ENCODE peak calls at places on chromosomes 4 and X, in four cellular contexts. H is left ventricle myocardium inferior, K is tibial nerve, W is Peyer's patch. D is an unnamed sample.
A peak's percentile ranks its signal among the peaks of the same experiment; 100 is the strongest.

GRCh38 chr4:24850669-24851068 is 55.3 kb downstream of the SOD3 start:
- DNase-seq in H (no peak), K (no peak), W (no peak), D (no peak)

GRCh38 chr4:64897683-64898082 is 488.4 kb upstream of the TECRL start:
- DNase-seq in H (no peak), K (no peak), W (no peak), D (no peak)

GRCh38 chr4:101271516-101271915 is 75.8 kb downstream of the PPP3CA start:
- DNase-seq in H (no peak), K (no peak), W (no peak), D (no peak)

GRCh38 chrX:115204040-115204439 is 14.8 kb downstream of the RBMXL3 start:
- DNase-seq in H (no peak), K (no peak), W (no peak), D (no peak)

GRCh38 chr4:151152033-151152432 is 52.6 kb downstream of the RPS3A start:
- DNase-seq in H (no peak), K (no peak), W (no peak), D (no peak)

GRCh38 chrX:48520976-48521352 is 644 bp upstream of the EBP start:
- DNase-seq in H (no peak), K (no peak), W (no peak), D (no peak)

GRCh38 chrX:53479295-53479694 is 45.1 kb upstream of the HSD17B10 start:
- DNase-seq in H (no peak), K (no peak), W (no peak), D (no peak)

GRCh38 chr4:75490155-75490554 is 24.0 kb downstream of the RCHY1 start:
- DNase-seq in H (no peak), K (no peak), W (no peak), D (no peak)

GRCh38 chr4:170202721-170203120 is 113.0 kb upstream of the AADAT start:
- DNase-seq in H (no peak), K (no peak), W (no peak), D (no peak)

GRCh38 chr4:140331245-140331644 is 42.2 kb upstream of the SCOC start:
- DNase-seq in H (no peak), K (no peak), W (no peak), D (no peak)

GRCh38 chrX:67536564-67536963 is 7.3 kb upstream of the AR start:
- DNase-seq in H (no peak), K (no peak), W (no peak), D (no peak)

GRCh38 chr4:106201373-106201772 is 114.6 kb downstream of the TBCK start:
- DNase-seq in H (no peak), K (no peak), W (no peak), D (no peak)

GRCh38 chrX:120428309-120428708 is 40.8 kb downstream of the LAMP2 start:
- DNase-seq in H (no peak), K (no peak), W (no peak), D (no peak)

GRCh38 chrX:72016881-72017783 is 106.5 kb downstream of the NHSL2 start:
- DNase-seq in H (no peak), K (no peak), W (no peak), D (no peak)

GRCh38 chrX:154372612-154373022 is 1.8 kb downstream of the FLNA start:
- DNase-seq in H (no peak), K (no peak), W (no peak), D (no peak)

GRCh38 chrX:130097507-130098201 is 12.6 kb downstream of the ELF4 start:
- DNase-seq in H (no peak), K (no peak), W (no peak), D (no peak)

GRCh38 chrX:118528089-118528753 is 32.6 kb downstream of the DOCK11 start:
- DNase-seq in H (no peak), K (no peak), W (peak; percentile 59), D (no peak)

GRCh38 chr4:156778606-156779005 is 193.0 kb downstream of the PDGFC start:
- DNase-seq in H (no peak), K (no peak), W (no peak), D (no peak)

GRCh38 chrX:117532339-117532738 is 584.3 kb downstream of the KLHL13 start:
- DNase-seq in H (no peak), K (no peak), W (no peak), D (no peak)

DNA sequence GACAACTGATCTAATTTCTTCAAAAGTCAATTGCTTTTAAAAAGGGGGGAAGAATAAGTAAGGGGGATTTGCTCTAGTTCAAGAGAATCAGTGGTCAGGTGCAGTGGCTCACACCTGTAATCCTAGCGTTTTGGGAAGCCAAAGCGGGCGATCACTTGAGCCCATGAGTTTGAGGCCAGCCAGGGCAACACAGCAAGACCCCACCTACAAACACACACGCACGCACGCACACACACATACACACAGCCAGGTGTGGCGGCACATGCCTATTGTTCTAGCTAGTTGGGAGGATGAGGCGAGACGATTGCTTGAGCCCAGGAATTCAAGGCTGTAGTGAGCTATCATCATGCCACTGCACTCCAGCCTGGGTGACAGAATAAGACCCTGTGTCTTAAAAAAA is 9.6 kb downstream of the GRSF1 start:
- DNase-seq in H (no peak), K (no peak), W (no peak), D (no peak)
- H3K36me3 ChIP-seq in H (peaks cover 93% of the 10 kb centered on the region), K (peaks cover 7% of the 10 kb centered on the region), W (peaks cover 5% of the 10 kb centered on the region), D (peaks cover 73% of the 10 kb centered on the region)

GRCh38 chr4:184801781-184802180 is 24.0 kb downstream of the ACSL1 start:
- DNase-seq in H (no peak), K (no peak), W (no peak), D (no peak)
- H3K4me1 ChIP-seq in H (peaks cover 84% of the 10 kb centered on the region), K (no peaks in the 10 kb centered on the region), W (no peaks in the 10 kb centered on the region), D (no peaks in the 10 kb centered on the region)

GRCh38 chrX:12966151-12966550 is 8.8 kb upstream of the TMSB4X start:
- DNase-seq in H (no peak), K (no peak), W (no peak), D (no peak)

GRCh38 chrX:12965390-12965940 is 9.4 kb upstream of the TMSB4X start:
- DNase-seq in H (no peak), K (no peak), W (no peak), D (no peak)

GRCh38 chrX:12971282-12972003 is 3.5 kb upstream of the TMSB4X start:
- DNase-seq in H (peak; percentile 38), K (no peak), W (peak; percentile 57), D (no peak)

GRCh38 chrX:12970691-12971202 is 4.2 kb upstream of the TMSB4X start:
- DNase-seq in H (no peak), K (no peak), W (peak; percentile 58), D (peak; percentile 82)

DNA sequence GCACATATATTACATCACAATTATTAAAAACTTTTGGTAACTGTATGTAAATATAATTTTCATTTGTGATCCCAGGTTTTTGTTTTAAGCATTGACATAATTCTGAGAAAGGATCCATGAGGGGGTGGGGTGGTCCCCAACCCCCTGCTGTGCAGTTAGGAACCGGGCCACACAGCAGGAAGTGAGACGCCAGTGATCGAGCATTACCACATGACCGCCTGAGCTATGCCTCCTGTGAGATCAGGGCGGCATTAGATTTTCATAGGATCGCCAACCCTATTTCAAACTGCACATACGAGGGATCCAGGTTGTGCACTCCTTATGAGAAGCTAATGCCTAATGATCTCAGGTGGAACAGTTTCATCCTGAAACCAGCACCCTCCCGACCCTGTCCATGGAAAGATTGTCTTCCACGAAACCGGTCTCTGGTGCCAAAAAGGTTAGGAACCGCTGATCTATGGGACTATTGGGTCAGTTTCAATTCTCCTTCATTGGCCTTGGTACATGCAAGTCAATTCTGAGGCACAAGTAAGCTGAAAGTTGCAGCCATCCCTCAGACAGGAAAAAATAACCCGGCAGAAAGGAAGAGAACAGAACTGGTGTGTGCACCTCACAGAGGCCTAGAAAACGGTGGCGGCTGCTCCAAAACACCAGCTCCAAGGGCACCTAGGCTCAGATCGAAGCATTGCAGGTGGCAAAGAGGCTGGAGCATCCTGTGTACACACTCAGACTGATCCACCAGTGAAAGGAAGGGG is 7.0 kb upstream of the TMSB4X start:
- DNase-seq in H (no peak), K (no peak), W (no peak), D (no peak)
- H3K27ac ChIP-seq in H (no peak overlapping the region), K (no peak overlapping the region), W (peak overlapping the region; percentile 74), D (peak overlapping the region; percentile 65)

GRCh38 chr4:2688281-2688680 is 67.9 kb downstream of the TNIP2 start:
- DNase-seq in H (no peak), K (no peak), W (no peak), D (no peak)
- H3K36me3 ChIP-seq in H (peaks cover 82% of the 10 kb centered on the region), K (peaks cover 2% of the 10 kb centered on the region), W (no peaks in the 10 kb centered on the region), D (no peaks in the 10 kb centered on the region)

DNA sequence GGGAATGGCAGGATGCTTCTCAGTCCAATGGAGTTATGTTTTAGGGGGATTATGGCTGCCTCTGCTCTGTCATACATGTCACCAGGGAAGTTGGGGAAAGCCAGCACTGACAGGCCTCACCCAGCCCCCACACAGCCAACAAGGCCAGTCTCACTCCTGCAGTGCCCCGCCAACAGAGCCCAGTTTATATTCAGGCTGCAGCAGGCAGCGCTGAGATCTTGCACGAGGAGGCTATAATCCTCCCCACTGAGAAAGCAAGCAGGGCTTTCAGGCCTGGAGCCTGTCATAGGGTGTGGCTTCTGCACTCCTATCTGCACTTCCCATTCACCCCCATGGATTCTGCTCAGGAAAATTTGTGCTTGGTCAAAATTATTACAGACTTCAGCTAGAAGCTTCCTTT is 25.0 kb downstream of the ADAD1 start:
- DNase-seq in H (no peak), K (no peak), W (no peak), D (no peak)
- H3K4me1 ChIP-seq in H (no peaks in the 10 kb centered on the region), K (no peaks in the 10 kb centered on the region), W (no peaks in the 10 kb centered on the region), D (no peaks in the 10 kb centered on the region)

GRCh38 chr4:15665738-15666365 is 10.7 kb upstream of the FBXL5 start:
- DNase-seq in H (no peak), K (no peak), W (no peak), D (no peak)
- H3K27ac ChIP-seq in H (peak overlapping the region; percentile 57), K (peak overlapping the region; percentile 11), W (peak overlapping the region; percentile 16), D (no peak overlapping the region)

GRCh38 chr4:8698341-8699062 is 105.9 kb downstream of the CPZ start:
- DNase-seq in H (no peak), K (no peak), W (no peak), D (no peak)
- H3K36me3 ChIP-seq in H (no peaks in the 10 kb centered on the region), K (no peaks in the 10 kb centered on the region), W (no peaks in the 10 kb centered on the region), D (no peaks in the 10 kb centered on the region)

GRCh38 chr4:2172161-2172560 is 69.8 kb downstream of the HAUS3 start:
- DNase-seq in H (no peak), K (no peak), W (no peak), D (no peak)

GRCh38 chr4:2177443-2178093 is 64.4 kb downstream of the HAUS3 start:
- DNase-seq in H (no peak), K (no peak), W (no peak), D (no peak)

GRCh38 chr4:2172627-2173231 is 69.2 kb downstream of the HAUS3 start:
- DNase-seq in H (no peak), K (no peak), W (no peak), D (peak; percentile 31)

GRCh38 chr4:2175990-2176698 is 65.8 kb downstream of the HAUS3 start:
- DNase-seq in H (no peak), K (no peak), W (no peak), D (no peak)

DNA sequence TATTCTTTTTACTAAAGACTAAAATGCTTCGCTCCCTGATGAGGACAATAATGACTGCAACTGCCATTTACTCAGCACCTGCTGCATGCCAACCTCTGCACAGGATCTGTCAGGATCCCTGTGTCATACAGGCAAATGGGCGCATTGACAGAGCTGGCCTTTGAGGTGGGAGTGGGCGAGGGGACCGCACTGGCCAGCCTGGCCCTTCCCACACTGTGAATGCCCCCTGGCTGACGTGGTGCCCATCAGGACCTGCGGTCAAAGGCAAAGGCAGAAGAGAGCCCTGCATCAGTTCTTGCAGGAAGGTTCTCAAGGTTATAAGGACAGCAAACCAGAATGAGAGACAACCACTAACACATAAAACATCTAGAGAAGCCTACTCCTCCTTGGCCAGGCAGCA is 67.9 kb downstream of the HAUS3 start:
- DNase-seq in H (no peak), K (no peak), W (no peak), D (no peak)
- H3K4me1 ChIP-seq in H (no peaks in the 10 kb centered on the region), K (no peaks in the 10 kb centered on the region), W (no peaks in the 10 kb centered on the region), D (peaks cover 8% of the 10 kb centered on the region)